ENCODE peak calls at places on chromosomes 3 and 15, in nine cellular contexts. G is fibroblast of lung, O is H9, Y is cardiac muscle cell, R is neuronal stem cell, Q is aorta, K is GM23248, E is thoracic aorta, L is heart right ventricle. C is an unnamed sample. For H3K9me3, the result is how much of the 10 kb centered on the place peaks cover.

GRCh38 chr3:115624898-115625297 is 1.6 kb downstream of the GAP43 start:
- DNase-seq in G (no peak), O (no peak), Y (no peak), R (no peak), Q (no peak), K (no peak), E (no peak), L (no peak), C (no peak)

GRCh38 chr15:41894791-41895463 is 1.1 kb upstream of the SPTBN5 start:
- DNase-seq in G (peak), O (peak), Y (no peak), R (no peak), Q (peak), K (peak), E (peak), L (peak), C (peak)

GRCh38 chr3:187929115-187929828 is 184.0 kb upstream of the BCL6 start:
- DNase-seq in G (no peak), O (no peak), Y (no peak), R (no peak), Q (no peak), K (no peak), E (no peak), L (no peak), C (no peak)

GRCh38 chr3:3157484-3157883 is 22.0 kb downstream of the CRBN start:
- DNase-seq in G (no peak), O (no peak), Y (no peak), R (no peak), Q (no peak), K (no peak), E (no peak), L (no peak), C (no peak)

GRCh38 chr3:30693470-30694120 is 87.2 kb downstream of the TGFBR2 start:
- DNase-seq in G (peak), O (peak), Y (peak), R (peak), Q (no peak), K (peak), E (no peak), L (no peak), C (no peak)

GRCh38 chr15:31396881-31397560 is 70.4 kb downstream of the KLF13 start:
- DNase-seq in G (peak), O (peak), Y (peak), R (peak), Q (peak), K (peak), E (peak), L (peak), C (peak)

GRCh38 chr3:71111784-71112440 is 471.6 kb downstream of the FOXP1 start:
- DNase-seq in G (peak), O (no peak), Y (no peak), R (no peak), Q (no peak), K (peak), E (no peak), L (no peak), C (no peak)

GRCh38 chr15:56532766-56533455 is 68.0 kb upstream of the MNS1 start:
- DNase-seq in G (peak), O (no peak), Y (peak), R (no peak), Q (no peak), K (no peak), E (no peak), L (no peak), C (no peak)

GRCh38 chr15:58222698-58223097 is 84.5 kb downstream of the AQP9 start:
- DNase-seq in G (peak), O (no peak), Y (no peak), R (no peak), Q (no peak), K (peak), E (no peak), L (no peak), C (no peak)

GRCh38 chr3:183774631-183775030 is 50.7 kb downstream of the MAP6D1 start:
- DNase-seq in G (peak), O (no peak), Y (no peak), R (no peak), Q (no peak), K (peak), E (no peak), L (no peak), C (no peak)

GRCh38 chr3:185744997-185745843 is 79.6 kb downstream of the IGF2BP2 start:
- DNase-seq in G (peak), O (no peak), Y (no peak), R (no peak), Q (no peak), K (peak), E (no peak), L (no peak), C (no peak)

GRCh38 chr3:143237036-143237688 is 117.6 kb downstream of the CHST2 start:
- DNase-seq in G (peak), O (no peak), Y (no peak), R (peak), Q (no peak), K (peak), E (no peak), L (no peak), C (no peak)

GRCh38 chr3:125398952-125399351 is 23.8 kb upstream of the ZNF148 start:
- DNase-seq in G (no peak), O (peak), Y (no peak), R (no peak), Q (no peak), K (no peak), E (no peak), L (no peak), C (no peak)

GRCh38 chr3:127628788-127629456 is at the start of gene PODXL2:
- DNase-seq in G (peak), O (peak), Y (peak), R (peak), Q (peak), K (peak), E (no peak), L (peak), C (peak)

GRCh38 chr15:64580696-64581407 is 120.5 kb downstream of the ZNF609 start:
- DNase-seq in G (no peak), O (no peak), Y (peak), R (no peak), Q (no peak), K (no peak), E (no peak), L (no peak), C (no peak)

GRCh38 chr3:155869664-155870063 is 786 bp upstream of the GMPS start:
- DNase-seq in G (no peak), O (no peak), Y (no peak), R (no peak), Q (no peak), K (peak), E (no peak), L (no peak), C (no peak)

GRCh38 chr3:65793495-65794200 is 245.1 kb downstream of the MAGI1 start:
- DNase-seq in G (peak), O (no peak), Y (no peak), R (no peak), Q (no peak), K (no peak), E (no peak), L (no peak), C (no peak)

GRCh38 chr15:42576040-42576594 is 711 bp downstream of the STARD9 start:
- DNase-seq in G (no peak), O (no peak), Y (peak), R (no peak), Q (no peak), K (no peak), E (no peak), L (no peak), C (no peak)

GRCh38 chr3:143573904-143574303 is 274.4 kb downstream of the SLC9A9 start:
- DNase-seq in G (no peak), O (no peak), Y (no peak), R (no peak), Q (no peak), K (no peak), E (no peak), L (no peak), C (no peak)

GRCh38 chr3:127961963-127962362 is 46.9 kb downstream of the KBTBD12 start:
- DNase-seq in G (peak), O (no peak), Y (no peak), R (no peak), Q (no peak), K (peak), E (no peak), L (no peak), C (no peak)

GRCh38 chr15:41285285-41285684 is 47.1 kb downstream of the OIP5 start:
- DNase-seq in G (no peak), O (peak), Y (no peak), R (no peak), Q (no peak), K (no peak), E (no peak), L (no peak), C (no peak)

GRCh38 chr15:70569139-70569717 is 194.1 kb downstream of the UACA start:
- DNase-seq in G (peak), O (peak), Y (peak), R (no peak), Q (no peak), K (peak), E (no peak), L (no peak), C (no peak)

DNA sequence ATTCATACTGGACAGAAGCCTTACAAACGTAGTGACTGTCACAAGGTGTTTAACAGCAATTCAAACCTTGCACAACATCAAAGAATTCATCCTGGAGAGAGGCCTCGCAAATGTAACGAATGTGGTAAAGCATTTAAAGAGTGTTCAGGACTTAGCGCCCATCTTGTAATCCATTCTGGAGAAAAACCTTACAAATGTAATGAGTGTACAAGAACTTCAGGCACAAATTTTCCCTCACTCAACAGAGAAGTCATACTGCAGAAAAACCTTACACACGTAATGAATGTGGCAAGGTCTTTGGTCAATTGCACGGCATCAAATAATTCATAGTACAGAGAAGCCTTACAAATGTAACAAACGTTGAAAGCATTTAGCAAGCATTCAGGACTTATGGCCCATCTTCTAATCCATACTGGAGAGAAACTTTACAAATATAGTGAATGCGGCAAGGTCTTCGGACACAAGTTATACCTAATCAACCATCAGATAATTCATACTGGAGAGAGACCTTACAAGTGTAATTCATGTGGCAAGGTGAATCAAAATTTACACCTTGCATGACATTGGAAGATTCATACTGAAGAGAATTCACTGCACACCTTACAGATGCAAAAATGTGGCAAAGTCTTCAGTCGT is 27.5 kb downstream of the SPCS1 start:
- DNase-seq in G (no peak), O (no peak), Y (no peak), R (no peak), Q (no peak), K (no peak), E (no peak), L (no peak), C (no peak)
- H3K9me3 ChIP-seq in G (under half), O (under half), Y (under half), R (under half), Q (under half), K (under half), E (under half), L (under half), C (under half)

DNA sequence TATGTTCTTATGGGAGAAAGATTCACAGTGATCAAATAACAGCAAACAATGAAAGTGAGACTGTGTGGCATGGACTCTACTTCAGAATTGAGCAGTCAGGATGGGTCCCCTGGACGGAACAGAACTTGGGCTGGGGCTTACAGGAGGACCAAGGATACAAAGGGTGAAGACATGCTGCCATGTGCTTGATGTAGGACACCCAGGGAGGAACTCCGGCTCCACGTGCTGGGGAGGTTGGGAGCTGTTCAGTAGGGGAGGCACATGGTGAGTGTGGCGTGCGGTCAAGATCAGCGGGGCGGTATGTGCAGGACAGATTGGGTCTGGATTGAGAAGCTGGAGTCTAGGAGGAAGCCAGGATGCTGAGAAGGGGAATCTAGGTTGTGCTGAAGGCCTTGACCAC is 32.6 kb downstream of the PPCDC start:
- DNase-seq in G (no peak), O (no peak), Y (no peak), R (no peak), Q (peak), K (no peak), E (no peak), L (no peak), C (no peak)
- H3K9me3 ChIP-seq in G (under half), O (under half), Y (under half), R (under half), Q (under half), K (under half), E (under half), L (under half), C (under half)

DNA sequence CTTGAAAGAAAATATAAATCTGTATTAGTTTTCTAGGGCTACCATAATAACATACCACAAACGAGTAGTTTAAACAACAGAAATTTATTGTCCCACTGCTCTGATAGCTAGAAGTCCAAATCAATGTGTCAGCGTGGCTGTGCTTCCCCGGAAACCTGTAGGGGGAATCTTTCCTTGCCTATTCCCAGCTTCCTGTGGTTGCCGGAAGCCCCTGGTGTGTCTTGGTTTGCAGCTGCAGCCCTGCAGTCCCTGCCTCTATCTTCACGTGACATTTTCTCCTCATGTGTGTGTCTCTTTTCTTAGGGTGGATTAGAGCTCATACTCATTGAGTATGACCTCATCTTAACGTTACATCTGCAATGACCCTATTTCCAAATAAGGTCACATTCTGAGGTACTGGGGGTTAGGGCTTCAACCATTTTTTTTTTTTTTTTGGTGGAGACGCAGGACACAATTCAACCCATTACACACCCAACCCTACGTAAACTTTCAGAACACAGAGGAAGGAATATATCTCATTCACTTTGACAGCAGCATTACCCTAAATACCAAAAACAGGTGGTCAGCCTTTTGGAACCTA is 88.8 kb downstream of the RYK start:
- DNase-seq in G (no peak), O (peak), Y (no peak), R (no peak), Q (no peak), K (no peak), E (no peak), L (no peak), C (no peak)
- H3K9me3 ChIP-seq in G (under half), O (under half), Y (under half), R (under half), Q (under half), K (under half), E (under half), L (under half), C (under half)

GRCh38 chr3:36681867-36682266 is 82.5 kb downstream of the DCLK3 start:
- DNase-seq in G (no peak), O (no peak), Y (no peak), R (no peak), Q (no peak), K (no peak), E (no peak), L (no peak), C (no peak)
- H3K9me3 ChIP-seq in G (under half), O (under half), Y (under half), R (under half), Q (under half), K (under half), E (under half), L (under half), C (under half)

DNA sequence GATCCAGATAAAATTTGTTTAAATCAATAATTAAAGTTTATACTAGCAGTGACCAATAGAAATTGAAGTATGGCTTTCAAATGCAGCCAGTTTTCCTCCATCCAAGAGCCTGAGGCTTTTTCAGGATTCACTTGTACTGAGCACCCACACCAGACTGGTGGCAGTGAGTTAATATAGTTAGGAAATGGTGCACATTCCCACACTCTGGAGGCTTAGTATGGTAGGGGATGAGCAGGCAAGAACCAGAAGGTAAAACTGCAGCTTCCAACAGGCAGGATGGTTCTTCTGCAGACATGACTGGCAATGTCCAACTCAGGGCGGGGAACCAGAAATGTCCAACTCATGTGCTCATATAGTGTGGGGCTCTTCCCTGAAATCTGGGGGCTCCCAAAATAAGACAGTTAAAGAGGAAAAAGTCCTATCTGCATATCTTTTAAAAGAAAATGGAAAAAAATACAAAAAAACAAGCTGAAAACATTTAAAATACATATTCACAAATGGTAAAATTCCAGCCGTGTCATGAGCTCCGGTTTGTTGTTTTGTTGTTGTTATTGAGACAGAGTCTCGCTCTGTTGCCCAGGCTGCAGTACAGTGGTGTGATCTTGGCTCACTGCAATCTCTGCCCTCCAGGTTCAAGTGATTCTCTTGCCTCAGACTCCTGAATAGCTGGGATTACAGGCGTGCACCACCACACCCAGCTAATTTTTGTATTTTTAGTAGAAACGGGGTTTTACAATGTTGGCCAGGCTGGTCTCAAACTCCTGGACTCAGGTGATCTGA is 18.4 kb upstream of the ZNF445 start:
- DNase-seq in G (no peak), O (no peak), Y (no peak), R (no peak), Q (no peak), K (no peak), E (no peak), L (no peak), C (no peak)
- H3K9me3 ChIP-seq in G (under half), O (under half), Y (under half), R (under half), Q (under half), K (under half), E (half or more), L (under half), C (half or more)

GRCh38 chr15:20280933-20281463 is 260.6 kb downstream of the GOLGA6L6 start:
- DNase-seq in G (no peak), O (no peak), Y (no peak), R (no peak), Q (peak), K (no peak), E (no peak), L (no peak), C (peak)
- H3K9me3 ChIP-seq in G (under half), O (half or more), Y (under half), R (under half), Q (under half), K (under half), E (under half), L (under half), C (half or more)